ENCODE peak calls at places on chromosomes 1 and 21, in eight cellular contexts. F is cardiac muscle cell, O is suprapubic skin, N is OCI-LY7, S is psoas muscle, E is right atrium auricular region, Y is uterus, C is keratinocyte. D is an unnamed sample. For H3K4me1 and H3K36me3, the result is how much of the 10 kb centered on the place peaks cover.

GRCh38 chr1:200673952-200674823 is 4.5 kb upstream of the DDX59 start:
- DNase-seq in F (no peak), E (no peak), S (no peak), Y (no peak), N (no peak), O (no peak), C (peak), D (no peak)

GRCh38 chr1:70866522-70867256 is 180.9 kb downstream of the PTGER3 start:
- DNase-seq in S (no peak), O (no peak), C (no peak), Y (no peak), N (no peak), F (no peak), E (no peak), D (no peak)

GRCh38 chr1:21622466-21623315 is 46.5 kb downstream of the RAP1GAP start:
- DNase-seq in N (no peak), E (no peak), C (no peak), Y (no peak), S (no peak), O (no peak), F (peak), D (peak)

GRCh38 chr1:104593418-104594187 is 843.9 kb downstream of the AMY1C start:
- DNase-seq in F (no peak), Y (no peak), E (no peak), O (no peak), C (no peak), S (no peak), N (peak), D (no peak)

GRCh38 chr1:150017206-150017750 is 6.8 kb upstream of the OTUD7B start:
- DNase-seq in F (no peak), S (no peak), Y (no peak), O (no peak), N (no peak), E (no peak), C (no peak), D (peak)

GRCh38 chr1:20281801-20282200 is 8.9 kb upstream of the VWA5B1 start:
- DNase-seq in N (no peak), F (no peak), C (peak), E (no peak), O (no peak), S (no peak), Y (no peak), D (no peak)

GRCh38 chr1:217048104-217048707 is 325.0 kb upstream of the ESRRG start:
- DNase-seq in O (no peak), F (no peak), Y (no peak), N (peak), C (no peak), E (no peak), S (no peak), D (no peak)

GRCh38 chr1:166390406-166390805 is 223.6 kb upstream of the FAM78B start:
- DNase-seq in S (no peak), C (no peak), N (no peak), F (no peak), E (no peak), Y (no peak), O (no peak), D (no peak)

GRCh38 chr1:200535605-200536004 is 84.9 kb downstream of the KIF14 start:
- DNase-seq in S (no peak), F (no peak), O (no peak), C (peak), N (peak), E (peak), Y (no peak), D (no peak)

GRCh38 chr1:43980255-43981134 is 1.5 kb downstream of the B4GALT2 start:
- DNase-seq in F (no peak), Y (no peak), N (no peak), C (peak), S (no peak), O (no peak), E (no peak), D (no peak)

GRCh38 chr1:47883963-47884362 is 113.2 kb downstream of the TRABD2B start:
- DNase-seq in N (no peak), C (no peak), O (no peak), Y (no peak), E (no peak), S (no peak), F (no peak), D (no peak)

GRCh38 chr1:221620437-221621384 is 121.2 kb downstream of the DUSP10 start:
- DNase-seq in S (no peak), C (no peak), N (no peak), E (no peak), Y (no peak), F (no peak), O (no peak), D (no peak)

GRCh38 chr1:17798799-17799382 is 43.8 kb downstream of the ACTL8 start:
- DNase-seq in F (no peak), Y (no peak), C (no peak), N (no peak), E (no peak), S (no peak), O (peak), D (no peak)

GRCh38 chr1:200306954-200307754 is 102.7 kb downstream of the ZNF281 start:
- DNase-seq in C (no peak), Y (no peak), S (no peak), F (peak), O (no peak), N (peak), E (no peak), D (no peak)

GRCh38 chr1:206687915-206688442 is 3.3 kb downstream of the MAPKAPK2 start:
- DNase-seq in C (no peak), N (no peak), Y (no peak), O (no peak), E (no peak), S (no peak), F (no peak), D (no peak)

GRCh38 chr1:189851806-189852367 is 625.8 kb downstream of the BRINP3 start:
- DNase-seq in S (no peak), O (no peak), E (no peak), C (no peak), Y (no peak), F (no peak), N (no peak), D (no peak)

GRCh38 chr21:35925497-35925896 is 134.8 kb downstream of the SETD4 start:
- DNase-seq in F (peak), S (peak), E (no peak), C (no peak), Y (no peak), O (no peak), N (peak), D (no peak)

GRCh38 chr1:214902636-214903320 is 179.8 kb upstream of the KCNK2 start:
- DNase-seq in N (no peak), Y (no peak), O (no peak), E (no peak), S (no peak), F (no peak), C (peak), D (no peak)

GRCh38 chr1:88730995-88731394 is 46.9 kb downstream of the PKN2 start:
- DNase-seq in N (no peak), C (no peak), O (no peak), S (no peak), Y (no peak), F (no peak), E (no peak), D (no peak)

GRCh38 chr1:157095551-157095950 is 4.1 kb downstream of the ETV3L start:
- DNase-seq in E (no peak), Y (no peak), N (no peak), C (no peak), S (no peak), F (no peak), O (peak), D (no peak)

GRCh38 chr1:201916649-201917249 is 28.1 kb downstream of the SHISA4 start:
- DNase-seq in Y (peak), C (no peak), F (peak), S (peak), O (no peak), E (peak), N (no peak), D (peak)

GRCh38 chr1:22778842-22779520 is 68.3 kb downstream of the EPHB2 start:
- DNase-seq in Y (peak), C (no peak), E (no peak), S (peak), F (no peak), O (no peak), N (no peak), D (no peak)

GRCh38 chr1:173270243-173270642 is 63.1 kb upstream of the TNFSF4 start:
- DNase-seq in Y (no peak), E (no peak), C (no peak), O (no peak), N (no peak), S (no peak), F (no peak), D (no peak)

GRCh38 chr1:50023292-50024159 is at the start of gene AGBL4:
- DNase-seq in C (no peak), Y (peak), E (no peak), O (no peak), S (peak), N (no peak), F (peak), D (peak)

GRCh38 chr21:17083084-17083483 is 429.8 kb upstream of the CXADR start:
- DNase-seq in F (no peak), E (no peak), Y (no peak), O (no peak), S (no peak), N (no peak), C (no peak), D (no peak)

GRCh38 chr1:42456010-42456753 is at the start of the genes PPCS and ZMYND12:
- DNase-seq in Y (peak), S (peak), O (peak), F (peak), C (no peak), E (peak), N (peak), D (peak)

GRCh38 chr1:163872067-163872466 is 550.3 kb downstream of the NUF2 start:
- DNase-seq in S (no peak), F (peak), O (no peak), C (no peak), N (no peak), E (no peak), Y (no peak), D (no peak)

GRCh38 chr1:41598325-41598724 is 113.8 kb upstream of the EDN2 start:
- DNase-seq in Y (no peak), S (no peak), O (no peak), C (no peak), F (no peak), N (no peak), E (no peak), D (no peak)

GRCh38 chr1:73593379-73593778 is 604.6 kb downstream of the LRRIQ3 start:
- DNase-seq in N (no peak), S (no peak), O (no peak), F (peak), E (no peak), C (peak), Y (no peak), D (no peak)

GRCh38 chr1:203327684-203328457 is 22.6 kb downstream of the BTG2 start:
- DNase-seq in C (no peak), F (peak), S (no peak), N (no peak), E (peak), O (no peak), Y (no peak), D (no peak)

GRCh38 chr1:246782120-246782900 is 58.1 kb downstream of the SCCPDH start:
- DNase-seq in E (peak), O (peak), F (no peak), S (peak), N (no peak), Y (peak), C (no peak), D (no peak)

GRCh38 chr1:35850716-35851115 is 32.3 kb upstream of the AGO1 start:
- DNase-seq in O (no peak), N (no peak), C (no peak), E (no peak), F (no peak), Y (no peak), S (no peak), D (no peak)
- H3K4me1 ChIP-seq in O (under half), N (under half), C (under half), E (under half), F (under half), Y (under half), S (under half), D (under half)

GRCh38 chr21:28986677-28987076 is 6.0 kb downstream of the LTN1 start:
- DNase-seq in O (no peak), C (no peak), F (no peak), N (no peak), E (no peak), S (no peak), Y (no peak), D (no peak)
- H3K36me3 ChIP-seq in O (under half), C (under half), F (under half), N (under half), E (under half), S (half or more), Y (under half), D (half or more)

GRCh38 chr1:11850121-11850520 is 2.5 kb upstream of the NPPA start:
- DNase-seq in N (no peak), Y (no peak), C (no peak), F (no peak), O (no peak), E (no peak), S (no peak), D (no peak)
- H3K4me1 ChIP-seq in N (under half), Y (under half), C (under half), F (under half), O (under half), E (under half), S (under half), D (under half)

GRCh38 chr21:37233551-37234146 is 33.5 kb downstream of the VPS26C start:
- DNase-seq in C (no peak), Y (no peak), N (no peak), F (no peak), E (no peak), S (no peak), O (no peak), D (no peak)

GRCh38 chr21:37232274-37233018 is 34.7 kb downstream of the VPS26C start:
- DNase-seq in F (no peak), Y (no peak), N (peak), E (no peak), S (no peak), C (no peak), O (no peak), D (no peak)

GRCh38 chr21:37231671-37232070 is 35.5 kb downstream of the VPS26C start:
- DNase-seq in O (no peak), S (no peak), N (no peak), F (no peak), Y (no peak), E (no peak), C (no peak), D (no peak)

GRCh38 chr21:37230632-37231246 is 36.4 kb downstream of the VPS26C start:
- DNase-seq in Y (no peak), N (no peak), F (no peak), E (no peak), S (no peak), O (no peak), C (no peak), D (no peak)

DNA sequence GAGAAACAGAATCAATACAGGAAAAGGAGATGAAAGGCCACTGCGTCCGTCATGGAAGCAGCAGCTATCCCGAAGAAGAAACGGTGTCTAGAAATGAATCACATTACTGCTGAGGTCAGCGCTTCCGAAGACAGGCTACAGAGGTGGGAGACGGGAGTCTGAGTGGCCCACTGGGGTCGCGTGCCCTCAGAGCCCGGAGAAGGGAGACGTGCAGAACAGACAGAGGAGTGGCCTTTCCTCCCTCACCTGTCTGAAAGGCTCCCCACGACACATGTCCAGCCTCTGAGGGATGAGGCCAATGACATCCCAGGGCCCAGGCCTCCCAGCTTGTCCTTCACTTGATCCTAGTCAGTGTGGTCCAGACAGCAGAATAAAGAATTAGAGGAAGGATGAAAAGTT is 35.9 kb downstream of the VPS26C start:
- DNase-seq in O (no peak), C (no peak), S (no peak), N (no peak), F (no peak), E (no peak), Y (no peak), D (no peak)
- H3K36me3 ChIP-seq in O (half or more), C (under half), S (half or more), N (half or more), F (under half), E (half or more), Y (under half), D (half or more)

GRCh38 chr1:230081751-230082150 is 14.7 kb downstream of the GALNT2 start:
- DNase-seq in S (no peak), N (no peak), E (no peak), C (no peak), O (no peak), Y (no peak), F (no peak), D (no peak)

GRCh38 chr1:230083746-230084407 is 16.8 kb downstream of the GALNT2 start:
- DNase-seq in E (no peak), N (no peak), Y (no peak), C (no peak), F (no peak), S (no peak), O (no peak), D (no peak)

GRCh38 chr1:230083053-230083452 is 16.0 kb downstream of the GALNT2 start:
- DNase-seq in O (no peak), S (no peak), C (no peak), N (no peak), F (no peak), E (no peak), Y (no peak), D (no peak)

GRCh38 chr1:230079211-230079590 is 12.2 kb downstream of the GALNT2 start:
- DNase-seq in Y (no peak), N (no peak), O (no peak), E (no peak), C (no peak), F (no peak), S (no peak), D (no peak)

DNA sequence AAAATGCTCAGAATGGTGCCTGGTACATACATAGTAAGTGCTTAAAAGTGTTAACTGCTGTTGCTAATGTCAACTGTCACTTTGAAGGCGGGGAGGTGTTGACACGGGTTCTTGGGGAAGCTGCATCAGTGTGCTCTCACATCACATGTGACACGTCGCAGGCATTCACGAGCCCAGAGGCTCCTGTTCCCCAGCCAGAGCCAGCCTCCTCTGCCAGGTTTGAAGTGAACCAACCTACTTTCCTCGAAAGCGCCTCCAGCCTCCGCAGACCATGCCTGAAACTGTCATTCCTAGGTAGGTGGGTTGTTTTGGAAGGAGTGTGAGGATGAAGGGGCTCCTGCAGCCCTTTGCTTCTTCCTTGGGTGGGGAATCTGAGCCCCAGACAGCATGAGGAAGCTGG is 13.8 kb downstream of the GALNT2 start:
- DNase-seq in O (no peak), C (no peak), Y (no peak), N (no peak), S (no peak), E (no peak), F (peak), D (no peak)
- H3K4me1 ChIP-seq in O (under half), C (under half), Y (under half), N (under half), S (half or more), E (under half), F (under half), D (under half)

DNA sequence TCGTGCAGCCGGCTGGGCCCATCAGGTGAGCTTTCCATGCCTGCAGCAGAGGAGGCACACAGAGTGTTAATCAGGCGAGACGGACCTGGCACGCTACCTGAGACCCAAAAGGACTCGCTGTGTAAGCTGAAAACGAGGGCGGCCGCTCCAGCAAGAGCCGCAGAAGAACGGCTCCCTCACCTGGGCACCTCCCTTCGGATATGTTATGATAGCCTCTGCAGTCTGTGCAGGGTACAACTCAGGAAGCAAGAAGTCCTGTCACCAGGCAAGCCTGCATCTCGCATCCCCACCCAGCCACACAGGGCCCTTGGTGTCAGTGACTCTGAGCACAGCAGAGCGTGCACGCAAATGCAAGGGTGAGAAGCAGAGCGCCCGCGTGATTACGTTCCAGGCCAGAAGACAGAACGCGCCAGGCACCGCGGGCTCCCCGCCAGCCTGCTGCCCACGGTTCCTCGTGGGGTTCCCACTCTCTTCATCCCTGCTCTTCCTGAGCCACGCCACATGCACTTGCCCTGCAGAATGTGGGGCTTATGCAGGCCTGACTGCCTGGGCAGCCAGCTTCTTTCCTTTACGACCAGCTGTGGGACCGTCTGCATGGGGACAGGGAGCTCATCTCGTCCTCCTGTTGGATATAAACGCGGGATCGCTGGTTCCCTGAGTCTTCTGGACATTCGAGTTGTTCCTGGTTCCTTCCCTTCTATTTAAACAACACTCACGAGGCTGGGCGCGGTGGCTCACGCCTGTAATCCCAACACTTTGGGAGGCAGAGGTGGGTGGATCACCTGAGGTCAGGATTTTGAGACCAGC is 20.2 kb upstream of the LRRC47 start:
- DNase-seq in N (no peak), E (no peak), O (no peak), C (no peak), S (no peak), F (no peak), Y (no peak), D (peak)
- H3K36me3 ChIP-seq in N (under half), E (under half), O (half or more), C (under half), S (half or more), F (under half), Y (under half), D (half or more)

GRCh38 chr1:26748351-26748750 is 39.4 kb upstream of the PIGV start:
- DNase-seq in F (no peak), E (no peak), Y (no peak), O (no peak), C (no peak), N (no peak), S (no peak), D (no peak)
- H3K4me1 ChIP-seq in F (under half), E (half or more), Y (under half), O (half or more), C (under half), N (under half), S (half or more), D (half or more)

GRCh38 chr1:109322974-109323373 is 16.2 kb upstream of the MYBPHL start:
- DNase-seq in O (no peak), N (no peak), C (no peak), E (no peak), S (no peak), F (no peak), Y (no peak), D (no peak)
- H3K36me3 ChIP-seq in O (half or more), N (half or more), C (under half), E (half or more), S (half or more), F (half or more), Y (under half), D (half or more)

GRCh38 chr1:92980732-92981647 is 19.7 kb upstream of the DIPK1A start:
- DNase-seq in F (no peak), Y (no peak), O (no peak), C (no peak), E (no peak), N (peak), S (no peak), D (no peak)
- H3K4me1 ChIP-seq in F (under half), Y (under half), O (under half), C (under half), E (under half), N (half or more), S (under half), D (under half)

D was measured in lower lobe of right lung.